ENCODE peak calls at places on chromosomes 7 and 10, in four cellular contexts. A is GM12878, Y is HL-60, E is K562. N is an unnamed sample.

GRCh38 chr7:158957507-158957900 is 101.1 kb downstream of the DYNC2I1 start:
- DNase-seq in A (no peak), Y (no peak), E (peak; percentile 57), N (no peak)

GRCh38 chr10:97169911-97170693 is 15.7 kb downstream of the SLIT1 start:
- DNase-seq in A (no peak), Y (no peak), E (no peak), N (no peak)

GRCh38 chr7:44814956-44815355 is 18.5 kb downstream of the PPIA start:
- DNase-seq in A (no peak), Y (no peak), E (no peak), N (no peak)

GRCh38 chr7:20698469-20698868 is 83.0 kb downstream of the ABCB5 start:
- DNase-seq in A (no peak), Y (no peak), E (peak; percentile 47), N (no peak)

GRCh38 chr10:67520924-67521520 is 175.0 kb downstream of the CTNNA3 start:
- DNase-seq in A (peak; percentile 2), Y (no peak), E (peak; percentile 17), N (peak; percentile 11)

GRCh38 chr10:102416181-102417094 is 2.1 kb downstream of the PSD start:
- DNase-seq in A (no peak), Y (no peak), E (no peak), N (no peak)

GRCh38 chr10:80164596-80164995 is 32.1 kb downstream of the PLAC9 start:
- DNase-seq in A (no peak), Y (no peak), E (no peak), N (no peak)

GRCh38 chr10:70555371-70555770 is 47.2 kb downstream of the PRF1 start:
- DNase-seq in A (no peak), Y (no peak), E (no peak), N (no peak)

GRCh38 chr7:150325110-150325611 is 1.8 kb upstream of the ACTR3C start:
- DNase-seq in A (no peak), Y (peak; percentile 37), E (no peak), N (no peak)

GRCh38 chr10:126561499-126562208 is 108.8 kb downstream of the C10orf90 start:
- DNase-seq in A (no peak), Y (no peak), E (no peak), N (no peak)

GRCh38 chr10:48466611-48467240 is 138.1 kb downstream of the ARHGAP22 start:
- DNase-seq in A (no peak), Y (no peak), E (no peak), N (no peak)

GRCh38 chr10:124902462-124902861 is 39.5 kb upstream of the ZRANB1 start:
- DNase-seq in A (no peak), Y (no peak), E (no peak), N (no peak)

GRCh38 chr7:146736446-146737190 is 620.0 kb downstream of the CNTNAP2 start:
- DNase-seq in A (no peak), Y (no peak), E (no peak), N (no peak)

GRCh38 chr7:40884226-40884625 is 749.4 kb downstream of the SUGCT start:
- DNase-seq in A (no peak), Y (no peak), E (no peak), N (no peak)

GRCh38 chr7:99000904-99001442 is 122.6 kb downstream of the TRRAP start:
- DNase-seq in A (no peak), Y (no peak), E (no peak), N (no peak)

GRCh38 chr10:86594535-86594934 is 59.8 kb upstream of the OPN4 start:
- DNase-seq in A (no peak), Y (no peak), E (no peak), N (no peak)

GRCh38 chr7:134448359-134449229 is 10.3 kb downstream of the AKR1B1 start:
- DNase-seq in A (no peak), Y (no peak), E (peak; percentile 87), N (no peak)

GRCh38 chr7:84022686-84023308 is 171.8 kb downstream of the SEMA3A start:
- DNase-seq in A (no peak), Y (no peak), E (no peak), N (no peak)

GRCh38 chr10:101986277-101986971 is 69.5 kb downstream of the ARMH3 start:
- DNase-seq in A (no peak), Y (peak; percentile 53), E (no peak), N (no peak)

GRCh38 chr7:20385121-20385520 is 54.4 kb downstream of the ITGB8 start:
- DNase-seq in A (no peak), Y (no peak), E (no peak), N (no peak)

GRCh38 chr10:80046629-80047441 is 31.6 kb upstream of the TMEM254 start:
- DNase-seq in A (no peak), Y (peak; percentile 54), E (peak; percentile 71), N (peak; percentile 34)

GRCh38 chr10:78071140-78071856 is 37.6 kb downstream of the RPS24 start:
- DNase-seq in A (no peak), Y (no peak), E (no peak), N (no peak)

GRCh38 chr10:28698075-28698474 is 20.8 kb downstream of the BAMBI start:
- DNase-seq in A (no peak), Y (no peak), E (no peak), N (no peak)

GRCh38 chr10:22087365-22087738 is 83.8 kb upstream of the DNAJC1 start:
- DNase-seq in A (no peak), Y (no peak), E (no peak), N (no peak)

DNA sequence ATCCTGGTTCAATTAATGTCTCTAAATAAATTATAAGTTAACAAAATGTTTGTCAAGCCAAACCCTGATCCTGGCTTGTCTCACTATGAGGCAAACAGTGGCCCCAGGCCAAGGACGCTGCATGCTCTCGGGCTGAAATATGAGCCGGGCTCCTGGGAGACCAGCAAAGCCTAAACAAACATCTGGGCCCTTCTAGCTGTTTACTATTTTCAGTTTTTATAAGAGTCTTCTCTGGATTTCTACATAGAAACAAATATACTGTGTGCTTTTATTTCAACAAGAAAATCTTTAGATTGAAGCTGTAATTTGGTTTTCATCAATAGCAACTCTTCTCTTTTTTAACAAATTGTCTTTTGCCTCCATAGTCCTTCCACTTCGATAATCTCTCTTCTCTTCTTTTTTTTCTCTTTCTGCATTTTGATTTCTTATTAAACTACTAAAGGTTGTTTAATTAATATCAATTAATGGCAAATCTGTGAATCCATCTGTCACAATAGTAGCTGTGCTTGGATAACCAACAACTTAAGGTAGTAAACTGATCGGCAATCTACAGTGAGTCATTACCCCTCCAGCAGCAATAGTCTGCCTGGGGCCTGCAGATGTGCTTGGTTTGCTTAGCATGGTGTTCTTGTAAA is 83.3 kb upstream of the DNAJC1 start:
- DNase-seq in A (no peak), Y (no peak), E (peak; percentile 67), N (no peak)
- TF ChIP-seq SPI1 in A (no peak), Y (no peak), E (no peak), N (no peak)

GRCh38 chr7:131649003-131649541 is 92.6 kb upstream of the PODXL start:
- DNase-seq in A (no peak), Y (no peak), E (no peak), N (no peak)
- TF ChIP-seq POLR2AphosphoS5 in A (no peak), Y (no peak), E (no peak), N (no peak)

GRCh38 chr7:137774793-137775201 is 72.0 kb downstream of the DGKI start:
- DNase-seq in A (no peak), Y (no peak), E (no peak), N (no peak)

GRCh38 chr7:137772221-137772620 is 74.6 kb downstream of the DGKI start:
- DNase-seq in A (no peak), Y (no peak), E (no peak), N (no peak)

GRCh38 chr7:137771273-137771672 is 75.5 kb downstream of the DGKI start:
- DNase-seq in A (no peak), Y (no peak), E (no peak), N (no peak)

GRCh38 chr7:137772748-137773147 is 74.0 kb downstream of the DGKI start:
- DNase-seq in A (no peak), Y (no peak), E (no peak), N (no peak)

GRCh38 chr7:137771679-137772078 is 75.1 kb downstream of the DGKI start:
- DNase-seq in A (no peak), Y (no peak), E (no peak), N (no peak)
- TF ChIP-seq SPI1 in A (no peak), Y (no peak), E (no peak), N (no peak)

GRCh38 chr7:139422126-139422525 is 61.3 kb downstream of the KLRG2 start:
- DNase-seq in A (no peak), Y (no peak), E (peak; percentile 37), N (no peak)
- TF ChIP-seq POLR2AphosphoS5 in A (no peak), Y (no peak), E (no peak), N (no peak)

DNA sequence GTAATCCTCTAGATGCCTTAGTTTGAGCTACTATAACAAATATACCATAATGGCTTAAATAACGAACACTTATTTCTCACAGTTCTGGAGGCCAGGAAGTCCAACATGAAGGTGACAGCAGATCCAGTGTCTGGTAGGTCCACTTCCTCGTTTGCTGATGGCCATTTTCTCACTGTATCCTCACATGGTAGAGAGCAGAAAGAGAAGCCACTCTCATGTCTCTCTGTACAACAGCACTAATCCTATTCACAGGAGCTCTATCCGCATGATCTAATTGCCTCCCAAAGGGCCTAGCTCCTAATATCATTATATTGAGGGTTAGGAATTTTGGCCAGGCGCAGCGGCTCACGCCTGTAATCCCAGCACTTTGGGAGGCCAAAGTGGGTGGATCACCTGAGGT is 10.2 kb downstream of the HIBADH start:
- DNase-seq in A (no peak), Y (no peak), E (no peak), N (no peak)
- TF ChIP-seq SPI1 in A (peak; percentile 4), Y (peak; percentile 64), E (peak; percentile 52), N (no peak)

DNA sequence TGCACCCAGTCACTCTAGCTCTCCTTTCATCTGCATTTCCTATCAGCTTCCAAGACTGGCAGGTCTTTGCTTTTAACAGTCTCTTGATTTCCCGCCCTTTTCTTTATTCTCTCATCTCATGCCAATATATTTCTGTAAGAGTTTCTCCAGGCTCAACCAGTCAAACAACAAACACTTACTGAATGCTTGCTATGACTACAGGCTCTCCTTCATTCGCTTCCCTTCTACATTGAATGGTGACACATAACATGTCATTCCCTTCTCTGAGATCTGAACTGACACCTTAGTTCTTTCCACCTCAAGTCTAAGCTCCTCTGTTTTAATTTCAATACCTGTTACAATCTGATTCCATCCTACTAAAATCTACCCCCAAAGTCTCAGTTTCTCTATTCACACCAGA is 80.8 kb upstream of the FZD1 start:
- DNase-seq in A (no peak), Y (no peak), E (no peak), N (no peak)
- TF ChIP-seq POLR2AphosphoS5 in A (no peak), Y (no peak), E (no peak), N (no peak)

N was measured in GM12891.